ENCODE peak calls at places on chromosomes 16 and 17, in eight cellular contexts. T is iris pigment epithelial cell; W is activated naive CD8-positive, alpha-beta T cell treated with anti-CD3 and anti-CD28 coated beads, Interleukin-2, amount 50 U/mL, for 24 hours; Z is EH; L is B cell; C is RCC 7860; N is uterus; X is hippocampal formation. I is an unnamed sample.

GRCh38 chr16:53048139-53048915 is 4.4 kb downstream of the CHD9NB start:
- DNase-seq in W (no peak), L (no peak), Z (no peak), X (no peak), T (no peak), N (no peak), C (no peak), I (no peak)

GRCh38 chr17:954431-955164 is 25.0 kb downstream of the NXN start:
- DNase-seq in C (no peak), L (no peak), N (peak), Z (peak), X (no peak), W (no peak), T (peak), I (peak)

GRCh38 chr16:19831678-19832077 is 53.0 kb downstream of the GPRC5B start:
- DNase-seq in X (no peak), T (peak), W (no peak), Z (peak), N (no peak), L (no peak), C (peak), I (no peak)

GRCh38 chr16:25176136-25176535 is 40.6 kb upstream of the AQP8 start:
- DNase-seq in C (no peak), T (no peak), N (no peak), L (no peak), W (no peak), X (no peak), Z (no peak), I (no peak)

GRCh38 chr16:55123652-55124051 is 193.0 kb downstream of the IRX5 start:
- DNase-seq in C (no peak), L (no peak), Z (no peak), W (no peak), X (no peak), N (no peak), T (no peak), I (no peak)

GRCh38 chr17:77634710-77635109 is 323.8 kb upstream of the TNRC6C start:
- DNase-seq in L (no peak), N (no peak), T (no peak), C (no peak), W (peak), X (no peak), Z (no peak), I (no peak)

GRCh38 chr17:7249219-7249618 is 2.3 kb downstream of the CTDNEP1 start:
- DNase-seq in L (no peak), N (no peak), W (no peak), C (no peak), Z (no peak), X (no peak), T (no peak), I (no peak)

GRCh38 chr16:89422905-89423630 is 67.3 kb downstream of the ANKRD11 start:
- DNase-seq in N (no peak), Z (peak), T (peak), L (no peak), X (no peak), C (peak), W (peak), I (no peak)

GRCh38 chr17:80938556-80938955 is 53.1 kb upstream of the CHMP6 start:
- DNase-seq in C (no peak), N (peak), X (no peak), W (peak), L (no peak), Z (no peak), T (no peak), I (no peak)

GRCh38 chr17:68197091-68197996 is 50.5 kb upstream of the AMZ2 start:
- DNase-seq in T (no peak), L (peak), X (no peak), N (no peak), Z (no peak), C (no peak), W (peak), I (no peak)

GRCh38 chr17:1039511-1040215 is 42.7 kb downstream of the TIMM22 start:
- DNase-seq in W (no peak), C (no peak), T (no peak), N (peak), L (no peak), X (no peak), Z (no peak), I (no peak)

GRCh38 chr17:17518019-17518418 is 21.8 kb upstream of the RASD1 start:
- DNase-seq in C (no peak), T (no peak), L (no peak), N (no peak), Z (no peak), X (no peak), W (no peak), I (no peak)

GRCh38 chr16:7325835-7326234 is 6.8 kb upstream of the RBFOX1 start:
- DNase-seq in N (no peak), X (no peak), T (no peak), C (no peak), W (no peak), L (no peak), Z (no peak), I (no peak)

GRCh38 chr17:35132816-35133550 is 9.1 kb downstream of the NLE1 start:
- DNase-seq in T (no peak), C (no peak), N (no peak), W (no peak), Z (no peak), L (no peak), X (no peak), I (no peak)

GRCh38 chr16:86657972-86658371 is 79.6 kb downstream of the FOXL1 start:
- DNase-seq in L (no peak), T (no peak), W (no peak), Z (no peak), X (no peak), C (no peak), N (no peak), I (no peak)

GRCh38 chr17:41579484-41580243 is 7.0 kb downstream of the KRT14 start:
- DNase-seq in C (peak), N (peak), Z (peak), T (peak), X (no peak), W (peak), L (peak), I (peak)

GRCh38 chr17:28004344-28004743 is 38.1 kb upstream of the NLK start:
- DNase-seq in Z (no peak), X (no peak), N (no peak), C (no peak), W (no peak), T (no peak), L (no peak), I (no peak)

GRCh38 chr16:69707920-69708683 is 18.3 kb downstream of the NQO1 start:
- DNase-seq in C (no peak), X (no peak), N (no peak), T (no peak), W (no peak), L (no peak), Z (no peak), I (no peak)

GRCh38 chr16:14502932-14503741 is 126.9 kb downstream of the PARN start:
- DNase-seq in N (no peak), X (no peak), L (no peak), T (peak), Z (peak), C (peak), W (no peak), I (no peak)

GRCh38 chr17:48003686-48004120 is 32.8 kb downstream of the CDK5RAP3 start:
- DNase-seq in X (no peak), L (no peak), C (no peak), T (no peak), W (no peak), N (no peak), Z (no peak), I (no peak)

GRCh38 chr17:59456428-59456827 is 109.0 kb upstream of the DHX40 start:
- DNase-seq in X (no peak), N (no peak), L (no peak), T (no peak), C (no peak), W (no peak), Z (no peak), I (no peak)

GRCh38 chr17:40530988-40531971 is 29.9 kb upstream of the TNS4 start:
- DNase-seq in W (peak), N (peak), T (no peak), C (no peak), L (peak), X (no peak), Z (no peak), I (no peak)

GRCh38 chr17:72126575-72127486 is 6.0 kb downstream of the SOX9 start:
- DNase-seq in Z (peak), N (no peak), T (peak), X (no peak), L (no peak), C (peak), W (no peak), I (no peak)

GRCh38 chr17:59101178-59101577 is 5.5 kb downstream of the TRIM37 start:
- DNase-seq in W (no peak), L (no peak), X (no peak), C (no peak), Z (no peak), T (no peak), N (no peak), I (no peak)

GRCh38 chr16:4891886-4892216 is 44.6 kb downstream of the UBN1 start:
- DNase-seq in C (no peak), Z (peak), W (no peak), X (no peak), T (no peak), N (no peak), L (no peak), I (no peak)

GRCh38 chr17:60390881-60391418 is 983 bp downstream of the USP32 start:
- DNase-seq in Z (peak), L (peak), X (peak), T (peak), W (peak), C (no peak), N (no peak), I (peak)

GRCh38 chr16:8957509-8958157 is 6.1 kb downstream of the USP7 start:
- DNase-seq in L (no peak), Z (no peak), C (no peak), T (no peak), X (no peak), W (no peak), N (no peak), I (no peak)

GRCh38 chr16:77850637-77851330 is 62.4 kb downstream of the VAT1L start:
- DNase-seq in C (no peak), L (no peak), X (no peak), W (no peak), Z (peak), T (peak), N (no peak), I (no peak)

GRCh38 chr16:28985611-28986041 is 774 bp downstream of the LAT start:
- DNase-seq in W (peak), C (no peak), L (no peak), T (no peak), X (no peak), N (no peak), Z (no peak), I (no peak)

GRCh38 chr16:28621756-28622155 is 11.9 kb upstream of the SULT1A1 start:
- DNase-seq in N (no peak), W (no peak), T (no peak), L (peak), X (no peak), Z (no peak), C (no peak), I (no peak)

GRCh38 chr17:57894848-57895247 is 45.0 kb upstream of the MRPS23 start:
- DNase-seq in L (no peak), W (no peak), X (no peak), N (no peak), Z (no peak), C (no peak), T (no peak), I (no peak)

GRCh38 chr17:75754378-75755204 is 10.4 kb downstream of the GALK1 start:
- DNase-seq in C (peak), N (peak), T (no peak), L (no peak), W (no peak), Z (no peak), X (no peak), I (no peak)

GRCh38 chr16:30567160-30567990 is 4.1 kb downstream of the ZNF688 start:
- DNase-seq in C (peak), L (no peak), Z (no peak), N (no peak), T (no peak), W (peak), X (no peak), I (no peak)

GRCh38 chr17:21295036-21295952 is 10.8 kb downstream of the MAP2K3 start:
- DNase-seq in N (no peak), C (no peak), T (no peak), L (no peak), X (no peak), Z (no peak), W (no peak), I (no peak)